ENCODE peak calls at places on chromosome 3, in eight cellular contexts. I, T, A, M, S, N, V and R are unnamed samples.

GRCh38 chr3:167102071-167102470 is 278.0 kb downstream of the ZBBX start:
- DNase-seq in I (peak; percentile 18), T (no peak), A (peak; percentile 27), M (no peak), S (no peak), N (no peak), V (no peak), R (peak; percentile 37)

GRCh38 chr3:12395349-12396012 is 88.8 kb upstream of the TSEN2 start:
- DNase-seq in I (no peak), T (no peak), A (no peak), M (peak; percentile 21), S (peak; percentile 20), N (peak; percentile 48), V (no peak), R (no peak)

GRCh38 chr3:171824824-171825221 is 14.5 kb upstream of the PLD1 start:
- DNase-seq in I (no peak), T (no peak), A (no peak), M (peak; percentile 56), S (no peak), N (no peak), V (no peak), R (no peak)

GRCh38 chr3:181457190-181457589 is 254.5 kb upstream of the SOX2 start:
- DNase-seq in I (no peak), T (no peak), A (no peak), M (no peak), S (peak; percentile 22), N (no peak), V (no peak), R (no peak)

GRCh38 chr3:159169828-159170227 is 368.0 kb downstream of the MFSD1 start:
- DNase-seq in I (peak; percentile 73), T (no peak), A (no peak), M (peak; percentile 53), S (peak; percentile 70), N (no peak), V (no peak), R (peak; percentile 80)

GRCh38 chr3:45983865-45984264 is 11.8 kb downstream of the FYCO1 start:
- DNase-seq in I (no peak), T (no peak), A (no peak), M (no peak), S (no peak), N (no peak), V (no peak), R (no peak)

GRCh38 chr3:160956785-160957184 is 148.4 kb downstream of the B3GALNT1 start:
- DNase-seq in I (peak; percentile 10), T (no peak), A (no peak), M (peak; percentile 7), S (peak; percentile 55), N (peak; percentile 29), V (no peak), R (peak; percentile 44)

GRCh38 chr3:166685246-166685645 is 694.9 kb downstream of the ZBBX start:
- DNase-seq in I (peak; percentile 24), T (no peak), A (no peak), M (no peak), S (no peak), N (no peak), V (no peak), R (peak; percentile 26)

GRCh38 chr3:100782906-100783305 is 73.6 kb downstream of the TFG start:
- DNase-seq in I (no peak), T (no peak), A (no peak), M (peak; percentile 11), S (no peak), N (no peak), V (no peak), R (no peak)